ENCODE peak calls at places on chromosomes 12 and 14, in ten cellular contexts. One of them, this sample, is unnamed.

GRCh38 chr12:57239587-57240068 is 10.1 kb downstream of the SHMT2 start:
- DNase-seq in fibroblast of the aortic adventitia: no peak
- DNase-seq in PC-9: no peak
- DNase-seq in AG09309: no peak
- DNase-seq in prostate gland: no peak
- DNase-seq in body of pancreas: no peak
- DNase-seq in transverse colon: no peak
- DNase-seq in CD4-positive, alpha-beta T cell: no peak
- DNase-seq in mucosa of descending colon: no peak
- DNase-seq in choroid plexus epithelial cell: no peak
- DNase-seq in this sample: no peak

GRCh38 chr12:47530050-47530449 is 175.8 kb downstream of the RPAP3 start:
- DNase-seq in AG09309: no peak
- DNase-seq in fibroblast of the aortic adventitia: no peak
- DNase-seq in transverse colon: no peak
- DNase-seq in choroid plexus epithelial cell: no peak
- DNase-seq in PC-9: no peak
- DNase-seq in body of pancreas: no peak
- DNase-seq in prostate gland: no peak
- DNase-seq in CD4-positive, alpha-beta T cell: no peak
- DNase-seq in mucosa of descending colon: no peak
- DNase-seq in this sample: no peak

GRCh38 chr14:95935228-95935822 is 58.7 kb downstream of the TUNAR start:
- DNase-seq in prostate gland: no peak
- DNase-seq in mucosa of descending colon: no peak
- DNase-seq in PC-9: peak
- DNase-seq in AG09309: no peak
- DNase-seq in transverse colon: no peak
- DNase-seq in body of pancreas: peak
- DNase-seq in CD4-positive, alpha-beta T cell: no peak
- DNase-seq in fibroblast of the aortic adventitia: peak
- DNase-seq in choroid plexus epithelial cell: peak
- DNase-seq in this sample: peak

GRCh38 chr12:124500232-124501079 is 67.0 kb downstream of the NCOR2 start:
- DNase-seq in CD4-positive, alpha-beta T cell: no peak
- DNase-seq in body of pancreas: peak
- DNase-seq in AG09309: no peak
- DNase-seq in PC-9: peak
- DNase-seq in prostate gland: no peak
- DNase-seq in transverse colon: no peak
- DNase-seq in choroid plexus epithelial cell: peak
- DNase-seq in mucosa of descending colon: peak
- DNase-seq in fibroblast of the aortic adventitia: no peak
- DNase-seq in this sample: no peak

GRCh38 chr12:53805801-53806200 is 54.0 kb upstream of the CISTR start:
- DNase-seq in CD4-positive, alpha-beta T cell: no peak
- DNase-seq in prostate gland: no peak
- DNase-seq in body of pancreas: no peak
- DNase-seq in choroid plexus epithelial cell: no peak
- DNase-seq in PC-9: no peak
- DNase-seq in mucosa of descending colon: no peak
- DNase-seq in transverse colon: no peak
- DNase-seq in AG09309: no peak
- DNase-seq in fibroblast of the aortic adventitia: no peak
- DNase-seq in this sample: no peak

GRCh38 chr12:123076604-123077297 is 74.1 kb downstream of the PITPNM2 start:
- DNase-seq in AG09309: no peak
- DNase-seq in CD4-positive, alpha-beta T cell: no peak
- DNase-seq in prostate gland: no peak
- DNase-seq in body of pancreas: no peak
- DNase-seq in PC-9: no peak
- DNase-seq in fibroblast of the aortic adventitia: no peak
- DNase-seq in mucosa of descending colon: no peak
- DNase-seq in transverse colon: no peak
- DNase-seq in choroid plexus epithelial cell: peak
- DNase-seq in this sample: no peak

GRCh38 chr14:81031488-81031887 is 76.1 kb downstream of the TSHR start:
- DNase-seq in transverse colon: no peak
- DNase-seq in PC-9: peak
- DNase-seq in prostate gland: no peak
- DNase-seq in choroid plexus epithelial cell: no peak
- DNase-seq in AG09309: no peak
- DNase-seq in CD4-positive, alpha-beta T cell: no peak
- DNase-seq in fibroblast of the aortic adventitia: no peak
- DNase-seq in body of pancreas: peak
- DNase-seq in mucosa of descending colon: no peak
- DNase-seq in this sample: peak

GRCh38 chr14:24130380-24130716 is at the start of gene FITM1:
- DNase-seq in PC-9: no peak
- DNase-seq in AG09309: no peak
- DNase-seq in fibroblast of the aortic adventitia: no peak
- DNase-seq in prostate gland: no peak
- DNase-seq in choroid plexus epithelial cell: no peak
- DNase-seq in body of pancreas: no peak
- DNase-seq in mucosa of descending colon: no peak
- DNase-seq in CD4-positive, alpha-beta T cell: no peak
- DNase-seq in transverse colon: no peak
- DNase-seq in this sample: no peak

GRCh38 chr12:112638420-112638819 is 153.1 kb upstream of the RPH3A start:
- DNase-seq in fibroblast of the aortic adventitia: no peak
- DNase-seq in choroid plexus epithelial cell: no peak
- DNase-seq in PC-9: no peak
- DNase-seq in prostate gland: no peak
- DNase-seq in transverse colon: no peak
- DNase-seq in mucosa of descending colon: no peak
- DNase-seq in CD4-positive, alpha-beta T cell: no peak
- DNase-seq in body of pancreas: no peak
- DNase-seq in AG09309: no peak
- DNase-seq in this sample: no peak

GRCh38 chr12:24714237-24714636 is 234.7 kb downstream of the BCAT1 start:
- DNase-seq in PC-9: no peak
- DNase-seq in AG09309: no peak
- DNase-seq in choroid plexus epithelial cell: no peak
- DNase-seq in transverse colon: no peak
- DNase-seq in mucosa of descending colon: no peak
- DNase-seq in body of pancreas: no peak
- DNase-seq in prostate gland: no peak
- DNase-seq in fibroblast of the aortic adventitia: no peak
- DNase-seq in CD4-positive, alpha-beta T cell: no peak
- DNase-seq in this sample: no peak

GRCh38 chr12:123390415-123391093 is 6.6 kb downstream of the KMT5A start:
- DNase-seq in mucosa of descending colon: no peak
- DNase-seq in choroid plexus epithelial cell: peak
- DNase-seq in prostate gland: peak
- DNase-seq in PC-9: no peak
- DNase-seq in fibroblast of the aortic adventitia: no peak
- DNase-seq in transverse colon: no peak
- DNase-seq in CD4-positive, alpha-beta T cell: no peak
- DNase-seq in AG09309: no peak
- DNase-seq in body of pancreas: no peak
- DNase-seq in this sample: no peak

GRCh38 chr12:81207173-81207572 is 129.3 kb downstream of the ACSS3 start:
- DNase-seq in mucosa of descending colon: no peak
- DNase-seq in CD4-positive, alpha-beta T cell: no peak
- DNase-seq in PC-9: no peak
- DNase-seq in choroid plexus epithelial cell: no peak
- DNase-seq in fibroblast of the aortic adventitia: no peak
- DNase-seq in prostate gland: no peak
- DNase-seq in transverse colon: no peak
- DNase-seq in AG09309: no peak
- DNase-seq in body of pancreas: no peak
- DNase-seq in this sample: no peak

DNA sequence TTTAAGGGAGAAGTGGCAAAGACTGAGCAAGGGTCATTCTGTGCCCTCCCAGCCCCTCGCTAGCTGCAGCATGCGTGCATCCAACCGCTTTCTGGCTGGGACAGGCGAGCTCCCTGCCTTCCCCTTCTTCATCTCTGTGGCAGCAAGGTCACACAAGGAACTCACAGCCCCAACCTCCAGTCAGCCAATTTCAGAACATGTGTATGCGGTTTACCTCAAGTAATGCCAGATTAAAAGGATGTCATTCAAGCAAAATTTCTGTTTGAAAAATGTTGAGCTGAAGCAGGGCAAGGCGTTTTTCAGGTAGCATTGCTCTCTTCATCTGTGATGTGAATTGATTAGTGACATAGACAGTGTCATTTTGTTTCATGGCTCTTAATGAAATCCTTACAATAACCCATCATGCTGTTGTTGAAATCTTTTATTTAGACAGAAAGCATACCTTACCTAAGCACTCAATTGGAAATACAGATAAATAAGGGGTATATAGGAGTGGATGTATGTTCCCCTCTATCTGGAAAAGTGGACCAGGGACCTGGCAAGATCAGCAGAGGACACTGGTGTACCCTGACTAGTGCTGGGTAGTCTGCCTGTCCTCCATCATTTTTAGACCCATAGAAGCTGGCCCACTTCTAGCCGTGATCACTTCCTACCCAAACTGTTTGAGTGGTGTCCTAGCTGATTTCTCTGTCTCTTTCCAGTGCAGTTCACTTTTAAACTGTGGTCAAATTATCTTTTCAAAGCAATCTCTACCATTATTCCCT is 82.8 kb upstream of the NEDD1 start:
- DNase-seq in transverse colon: no peak
- DNase-seq in mucosa of descending colon: no peak
- DNase-seq in prostate gland: no peak
- DNase-seq in CD4-positive, alpha-beta T cell: no peak
- DNase-seq in PC-9: no peak
- DNase-seq in choroid plexus epithelial cell: no peak
- DNase-seq in body of pancreas: no peak
- DNase-seq in fibroblast of the aortic adventitia: no peak
- DNase-seq in AG09309: no peak
- DNase-seq in this sample: no peak
- TF ChIP-seq CTCF in transverse colon: no peak
- TF ChIP-seq CTCF in mucosa of descending colon: no peak
- TF ChIP-seq CTCF in prostate gland: no peak
- TF ChIP-seq CTCF in CD4-positive, alpha-beta T cell: no peak
- TF ChIP-seq CTCF in PC-9: no peak
- TF ChIP-seq CTCF in choroid plexus epithelial cell: no peak
- TF ChIP-seq CTCF in body of pancreas: no peak
- TF ChIP-seq CTCF in fibroblast of the aortic adventitia: no peak
- TF ChIP-seq CTCF in AG09309: no peak
- TF ChIP-seq CTCF in this sample: no peak

DNA sequence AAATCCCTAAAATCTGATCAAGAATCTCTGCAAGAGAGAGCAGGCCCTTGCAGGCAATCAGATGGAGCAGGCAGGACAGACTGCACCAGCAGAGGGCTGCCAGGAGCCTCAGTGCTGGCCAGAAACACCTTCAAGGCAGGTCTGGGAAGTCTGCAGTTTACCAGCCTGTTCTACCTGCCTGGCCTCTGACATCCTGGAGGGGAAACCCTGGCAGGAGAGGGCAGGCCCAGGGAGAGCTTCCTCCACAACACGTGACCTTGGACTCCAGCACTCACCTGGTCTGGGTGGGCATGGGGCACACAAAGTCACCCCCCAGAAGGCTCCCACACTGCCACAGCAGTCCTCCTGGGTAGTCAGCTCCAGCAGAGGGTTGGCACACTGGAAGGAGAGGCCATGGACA is 56.0 kb downstream of the ISCA2 start:
- DNase-seq in CD4-positive, alpha-beta T cell: no peak
- DNase-seq in PC-9: peak
- DNase-seq in body of pancreas: no peak
- DNase-seq in AG09309: no peak
- DNase-seq in mucosa of descending colon: no peak
- DNase-seq in prostate gland: peak
- DNase-seq in fibroblast of the aortic adventitia: no peak
- DNase-seq in transverse colon: no peak
- DNase-seq in choroid plexus epithelial cell: peak
- DNase-seq in this sample: peak
- TF ChIP-seq CTCF in CD4-positive, alpha-beta T cell: no peak
- TF ChIP-seq CTCF in PC-9: peak
- TF ChIP-seq CTCF in body of pancreas: no peak
- TF ChIP-seq CTCF in AG09309: peak
- TF ChIP-seq CTCF in mucosa of descending colon: no peak
- TF ChIP-seq CTCF in prostate gland: no peak
- TF ChIP-seq CTCF in fibroblast of the aortic adventitia: peak
- TF ChIP-seq CTCF in transverse colon: no peak
- TF ChIP-seq CTCF in choroid plexus epithelial cell: peak
- TF ChIP-seq CTCF in this sample: peak

GRCh38 chr14:73753043-73753886 is 39.1 kb upstream of the PNMA1 start:
- DNase-seq in mucosa of descending colon: peak
- DNase-seq in AG09309: no peak
- DNase-seq in transverse colon: peak
- DNase-seq in fibroblast of the aortic adventitia: peak
- DNase-seq in body of pancreas: no peak
- DNase-seq in prostate gland: no peak
- DNase-seq in PC-9: peak
- DNase-seq in choroid plexus epithelial cell: no peak
- DNase-seq in CD4-positive, alpha-beta T cell: no peak
- DNase-seq in this sample: peak
- TF ChIP-seq CTCF in mucosa of descending colon: no peak
- TF ChIP-seq CTCF in AG09309: no peak
- TF ChIP-seq CTCF in transverse colon: no peak
- TF ChIP-seq CTCF in fibroblast of the aortic adventitia: no peak
- TF ChIP-seq CTCF in body of pancreas: no peak
- TF ChIP-seq CTCF in prostate gland: no peak
- TF ChIP-seq CTCF in PC-9: no peak
- TF ChIP-seq CTCF in choroid plexus epithelial cell: no peak
- TF ChIP-seq CTCF in CD4-positive, alpha-beta T cell: no peak
- TF ChIP-seq CTCF in this sample: no peak

DNA sequence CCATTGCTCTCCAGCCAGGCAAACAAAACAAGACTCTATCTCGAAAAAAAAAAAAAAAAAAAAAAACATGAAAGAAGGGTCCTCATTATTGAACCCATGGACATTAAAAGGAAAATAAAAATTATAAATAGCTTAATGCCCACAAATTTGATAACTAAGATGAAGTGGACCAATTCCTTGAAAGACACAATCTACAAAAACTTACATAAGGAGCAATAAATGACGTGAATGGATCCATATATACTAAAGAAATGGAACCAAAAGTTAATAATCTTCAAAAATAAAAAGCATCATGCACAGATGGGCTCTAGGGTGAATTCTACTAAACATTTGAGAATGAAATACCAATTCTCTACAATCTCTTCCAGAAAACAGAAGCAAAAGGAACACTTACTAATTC is 47.7 kb upstream of the AP4S1 start:
- DNase-seq in PC-9: no peak
- DNase-seq in fibroblast of the aortic adventitia: no peak
- DNase-seq in choroid plexus epithelial cell: no peak
- DNase-seq in body of pancreas: no peak
- DNase-seq in CD4-positive, alpha-beta T cell: no peak
- DNase-seq in AG09309: no peak
- DNase-seq in transverse colon: no peak
- DNase-seq in mucosa of descending colon: no peak
- DNase-seq in prostate gland: no peak
- DNase-seq in this sample: no peak
- TF ChIP-seq CTCF in PC-9: no peak
- TF ChIP-seq CTCF in fibroblast of the aortic adventitia: no peak
- TF ChIP-seq CTCF in choroid plexus epithelial cell: no peak
- TF ChIP-seq CTCF in body of pancreas: no peak
- TF ChIP-seq CTCF in CD4-positive, alpha-beta T cell: no peak
- TF ChIP-seq CTCF in AG09309: no peak
- TF ChIP-seq CTCF in transverse colon: no peak
- TF ChIP-seq CTCF in mucosa of descending colon: no peak
- TF ChIP-seq CTCF in prostate gland: no peak
- TF ChIP-seq CTCF in this sample: no peak

GRCh38 chr14:39419272-39419671 is 13.0 kb downstream of the FBXO33 start:
- DNase-seq in mucosa of descending colon: no peak
- DNase-seq in CD4-positive, alpha-beta T cell: no peak
- DNase-seq in PC-9: no peak
- DNase-seq in transverse colon: no peak
- DNase-seq in choroid plexus epithelial cell: peak
- DNase-seq in fibroblast of the aortic adventitia: no peak
- DNase-seq in body of pancreas: no peak
- DNase-seq in prostate gland: no peak
- DNase-seq in AG09309: no peak
- DNase-seq in this sample: no peak
- TF ChIP-seq CTCF in mucosa of descending colon: no peak
- TF ChIP-seq CTCF in CD4-positive, alpha-beta T cell: no peak
- TF ChIP-seq CTCF in PC-9: no peak
- TF ChIP-seq CTCF in transverse colon: no peak
- TF ChIP-seq CTCF in choroid plexus epithelial cell: peak
- TF ChIP-seq CTCF in fibroblast of the aortic adventitia: peak
- TF ChIP-seq CTCF in body of pancreas: no peak
- TF ChIP-seq CTCF in prostate gland: no peak
- TF ChIP-seq CTCF in AG09309: peak
- TF ChIP-seq CTCF in this sample: no peak

This sample was measured in Calu3.